ENCODE peak calls at places on chromosomes 2 and 18, in four cellular contexts. One of them, this sample, is unnamed.

GRCh38 chr2:134228493-134228903 is 25.4 kb upstream of the MGAT5 start:
- DNase-seq in SW480: peak; percentile 14
- DNase-seq in NCI-H1105 treated with DMSO at 0.1 percent for 48 hours: no peak
- DNase-seq in foreskin fibroblast: peak; percentile 24
- DNase-seq in this sample: no peak

GRCh38 chr2:99680946-99681345 is 191.1 kb upstream of the REV1 start:
- DNase-seq in SW480: no peak
- DNase-seq in NCI-H1105 treated with DMSO at 0.1 percent for 48 hours: no peak
- DNase-seq in foreskin fibroblast: peak; percentile 46
- DNase-seq in this sample: no peak

GRCh38 chr2:30629866-30630265 is 177.4 kb downstream of the CAPN13 start:
- DNase-seq in SW480: no peak
- DNase-seq in NCI-H1105 treated with DMSO at 0.1 percent for 48 hours: no peak
- DNase-seq in foreskin fibroblast: peak; percentile 69
- DNase-seq in this sample: no peak

GRCh38 chr2:18626256-18626668 is 36.9 kb upstream of the NT5C1B start:
- DNase-seq in SW480: no peak
- DNase-seq in NCI-H1105 treated with DMSO at 0.1 percent for 48 hours: no peak
- DNase-seq in foreskin fibroblast: peak; percentile 84
- DNase-seq in this sample: no peak

GRCh38 chr2:71581015-71581414 is 127.7 kb downstream of the DYSF start:
- DNase-seq in SW480: no peak
- DNase-seq in NCI-H1105 treated with DMSO at 0.1 percent for 48 hours: no peak
- DNase-seq in foreskin fibroblast: no peak
- DNase-seq in this sample: no peak

GRCh38 chr2:149329470-149330126 is 789 bp upstream of the LYPD6 start:
- DNase-seq in SW480: peak; percentile 85
- DNase-seq in NCI-H1105 treated with DMSO at 0.1 percent for 48 hours: peak; percentile 73
- DNase-seq in foreskin fibroblast: peak; percentile 79
- DNase-seq in this sample: peak; percentile 67

GRCh38 chr2:127193164-127193947 is 26.7 kb downstream of the CYP27C1 start:
- DNase-seq in SW480: no peak
- DNase-seq in NCI-H1105 treated with DMSO at 0.1 percent for 48 hours: no peak
- DNase-seq in foreskin fibroblast: peak; percentile 36
- DNase-seq in this sample: no peak

GRCh38 chr18:58105206-58105907 is 61.3 kb downstream of the NEDD4L start:
- DNase-seq in SW480: no peak
- DNase-seq in NCI-H1105 treated with DMSO at 0.1 percent for 48 hours: no peak
- DNase-seq in foreskin fibroblast: no peak
- DNase-seq in this sample: no peak

GRCh38 chr2:241173557-241173956 is 14.9 kb upstream of the ANO7 start:
- DNase-seq in SW480: no peak
- DNase-seq in NCI-H1105 treated with DMSO at 0.1 percent for 48 hours: no peak
- DNase-seq in foreskin fibroblast: no peak
- DNase-seq in this sample: no peak

GRCh38 chr2:216426938-216427337 is 14.7 kb downstream of the SMARCAL1 start:
- DNase-seq in SW480: peak; percentile 15
- DNase-seq in NCI-H1105 treated with DMSO at 0.1 percent for 48 hours: no peak
- DNase-seq in foreskin fibroblast: peak; percentile 63
- DNase-seq in this sample: no peak

GRCh38 chr18:48819781-48820482 is 130.8 kb downstream of the SMAD7 start:
- DNase-seq in SW480: no peak
- DNase-seq in NCI-H1105 treated with DMSO at 0.1 percent for 48 hours: no peak
- DNase-seq in foreskin fibroblast: no peak
- DNase-seq in this sample: no peak

GRCh38 chr2:182767578-182767977 is 51.5 kb downstream of the DNAJC10 start:
- DNase-seq in SW480: peak; percentile 21
- DNase-seq in NCI-H1105 treated with DMSO at 0.1 percent for 48 hours: no peak
- DNase-seq in foreskin fibroblast: peak; percentile 24
- DNase-seq in this sample: no peak

GRCh38 chr2:217936952-217937351 is 65.8 kb downstream of the TNS1 start:
- DNase-seq in SW480: no peak
- DNase-seq in NCI-H1105 treated with DMSO at 0.1 percent for 48 hours: no peak
- DNase-seq in foreskin fibroblast: no peak
- DNase-seq in this sample: no peak

GRCh38 chr2:10500601-10501361 is 52.7 kb upstream of the ODC1 start:
- DNase-seq in SW480: no peak
- DNase-seq in NCI-H1105 treated with DMSO at 0.1 percent for 48 hours: no peak
- DNase-seq in foreskin fibroblast: no peak
- DNase-seq in this sample: no peak

GRCh38 chr2:64779117-64779690 is 125.5 kb upstream of the SERTAD2 start:
- DNase-seq in SW480: peak; percentile 62
- DNase-seq in NCI-H1105 treated with DMSO at 0.1 percent for 48 hours: no peak
- DNase-seq in foreskin fibroblast: peak; percentile 86
- DNase-seq in this sample: no peak

GRCh38 chr2:20604957-20605381 is 45.9 kb downstream of the HS1BP3 start:
- DNase-seq in SW480: no peak
- DNase-seq in NCI-H1105 treated with DMSO at 0.1 percent for 48 hours: no peak
- DNase-seq in foreskin fibroblast: peak; percentile 90
- DNase-seq in this sample: no peak

GRCh38 chr18:24016643-24017042 is 2.1 kb downstream of the TTC39C start:
- DNase-seq in SW480: peak; percentile 79
- DNase-seq in NCI-H1105 treated with DMSO at 0.1 percent for 48 hours: peak; percentile 39
- DNase-seq in foreskin fibroblast: peak; percentile 39
- DNase-seq in this sample: peak; percentile 70

GRCh38 chr2:45173513-45173912 is 164.3 kb upstream of the SIX2 start:
- DNase-seq in SW480: no peak
- DNase-seq in NCI-H1105 treated with DMSO at 0.1 percent for 48 hours: no peak
- DNase-seq in foreskin fibroblast: peak; percentile 92
- DNase-seq in this sample: no peak

GRCh38 chr2:81481994-81482368 is 1177.4 kb upstream of the LRRTM1 start:
- DNase-seq in SW480: no peak
- DNase-seq in NCI-H1105 treated with DMSO at 0.1 percent for 48 hours: no peak
- DNase-seq in foreskin fibroblast: no peak
- DNase-seq in this sample: peak; percentile 83

GRCh38 chr18:49843131-49843530 is 29.8 kb upstream of the ACAA2 start:
- DNase-seq in SW480: no peak
- DNase-seq in NCI-H1105 treated with DMSO at 0.1 percent for 48 hours: no peak
- DNase-seq in foreskin fibroblast: no peak
- DNase-seq in this sample: no peak

GRCh38 chr2:16767789-16768188 is 102.2 kb upstream of the CYRIA start:
- DNase-seq in SW480: no peak
- DNase-seq in NCI-H1105 treated with DMSO at 0.1 percent for 48 hours: no peak
- DNase-seq in foreskin fibroblast: no peak
- DNase-seq in this sample: no peak

GRCh38 chr2:134133622-134134312 is 120.1 kb upstream of the MGAT5 start:
- DNase-seq in SW480: no peak
- DNase-seq in NCI-H1105 treated with DMSO at 0.1 percent for 48 hours: no peak
- DNase-seq in foreskin fibroblast: no peak
- DNase-seq in this sample: no peak

GRCh38 chr2:102065675-102066252 is 74.0 kb downstream of the IL1R2 start:
- DNase-seq in SW480: peak; percentile 63
- DNase-seq in NCI-H1105 treated with DMSO at 0.1 percent for 48 hours: no peak
- DNase-seq in foreskin fibroblast: peak; percentile 92
- DNase-seq in this sample: no peak

GRCh38 chr18:73118121-73118816 is 250.5 kb upstream of the NETO1 start:
- DNase-seq in SW480: no peak
- DNase-seq in NCI-H1105 treated with DMSO at 0.1 percent for 48 hours: no peak
- DNase-seq in foreskin fibroblast: peak; percentile 51
- DNase-seq in this sample: no peak

GRCh38 chr2:40281021-40281940 is 170.6 kb downstream of the SLC8A1 start:
- DNase-seq in SW480: no peak
- DNase-seq in NCI-H1105 treated with DMSO at 0.1 percent for 48 hours: no peak
- DNase-seq in foreskin fibroblast: peak; percentile 92
- DNase-seq in this sample: no peak

GRCh38 chr2:20091305-20091991 is 40.0 kb upstream of the LAPTM4A start:
- DNase-seq in SW480: no peak
- DNase-seq in NCI-H1105 treated with DMSO at 0.1 percent for 48 hours: no peak
- DNase-seq in foreskin fibroblast: peak; percentile 97
- DNase-seq in this sample: no peak

This sample was measured in NCI-H510A treated with DMSO at 0.1 percent for 48 hours.